ENCODE peak calls at places on chromosomes 13 and 19, in seven cellular contexts. Q is HS-27A; P is T-cell; K is stimulated activated CD4-positive, alpha-beta T cell treated with anti-CD3 and anti-CD28 coated beads, Interleukin-1b, Interleukin-23, amount 100 ng/mL, for 1 hour; N is iris pigment epithelial cell; Z is ELR; B is DMS79 treated with DMSO at 0.1 percent for 48 hours. J is an unnamed sample.

GRCh38 chr13:19864018-19864338 is 529 bp upstream of the ZMYM5 start:
- DNase-seq in Q (no peak), P (no peak), K (peak), N (peak), Z (peak), B (peak), J (peak)

GRCh38 chr19:29598496-29598895 is 7.6 kb upstream of the POP4 start:
- DNase-seq in Q (no peak), P (no peak), K (no peak), N (no peak), Z (no peak), B (no peak), J (no peak)

GRCh38 chr13:112947796-112948195 is 21.2 kb upstream of the MCF2L start:
- DNase-seq in Q (no peak), P (no peak), K (no peak), N (no peak), Z (no peak), B (no peak), J (no peak)

GRCh38 chr13:20332361-20333096 is 100.4 kb upstream of the GJB6 start:
- DNase-seq in Q (no peak), P (no peak), K (no peak), N (no peak), Z (no peak), B (no peak), J (peak)

GRCh38 chr19:10836478-10837325 is 690 bp upstream of the TMED1 start:
- DNase-seq in Q (no peak), P (no peak), K (peak), N (peak), Z (peak), B (peak), J (no peak)

GRCh38 chr19:16569609-16570320 is 2.5 kb downstream of the SLC35E1 start:
- DNase-seq in Q (no peak), P (no peak), K (no peak), N (no peak), Z (no peak), B (no peak), J (no peak)

GRCh38 chr19:54196514-54196913 is 4.1 kb upstream of the RPS9 start:
- DNase-seq in Q (no peak), P (no peak), K (no peak), N (no peak), Z (no peak), B (no peak), J (no peak)

GRCh38 chr13:80463673-80464352 is 122.9 kb upstream of the SPRY2 start:
- DNase-seq in Q (no peak), P (no peak), K (no peak), N (peak), Z (no peak), B (no peak), J (no peak)

GRCh38 chr19:4622695-4623421 is 16.5 kb upstream of the TNFAIP8L1 start:
- DNase-seq in Q (no peak), P (no peak), K (no peak), N (no peak), Z (no peak), B (no peak), J (no peak)

GRCh38 chr19:54707932-54708331 is 16.3 kb upstream of the KIR3DL3 start:
- DNase-seq in Q (no peak), P (no peak), K (no peak), N (no peak), Z (no peak), B (no peak), J (no peak)

GRCh38 chr19:4977299-4978174 is 8.6 kb downstream of the KDM4B start:
- DNase-seq in Q (peak), P (no peak), K (no peak), N (peak), Z (peak), B (peak), J (peak)

J was measured in mesenchymal stem cell.